ENCODE peak calls at places on chromosomes 12 and 14, in nine cellular contexts. One of them, this sample, is unnamed.

GRCh38 chr14:31897581-31898186 is 179.4 kb upstream of the ARHGAP5 start:
- DNase-seq in hypothalamus: no peak
- DNase-seq in NB4: no peak
- DNase-seq in HEK293T: no peak
- DNase-seq in tibial nerve: no peak
- DNase-seq in stimulated activated CD8-positive, alpha-beta memory T cell treated with anti-CD3 and anti-CD28 coated beads, Interleukin-15, amount 100 ng/mL, for 24 hours: no peak
- DNase-seq in fibroblast of pulmonary artery: peak
- DNase-seq in activated CD4-positive, alpha-beta T cell treated with anti-CD3 and anti-CD28 coated beads, Interleukin-2, amount 50 U/mL, for 1 hour: no peak
- DNase-seq in stimulated activated CD4-positive, alpha-beta T cell treated with anti-CD3 and anti-CD28 coated beads, Interleukin-1b, Interleukin-23, amount 100 ng/mL, for 1 hour: no peak
- DNase-seq in this sample: no peak

GRCh38 chr12:113271853-113272561 is 50.7 kb downstream of the TPCN1 start:
- DNase-seq in fibroblast of pulmonary artery: peak
- DNase-seq in stimulated activated CD4-positive, alpha-beta T cell treated with anti-CD3 and anti-CD28 coated beads, Interleukin-1b, Interleukin-23, amount 100 ng/mL, for 1 hour: no peak
- DNase-seq in hypothalamus: peak
- DNase-seq in activated CD4-positive, alpha-beta T cell treated with anti-CD3 and anti-CD28 coated beads, Interleukin-2, amount 50 U/mL, for 1 hour: no peak
- DNase-seq in HEK293T: no peak
- DNase-seq in NB4: peak
- DNase-seq in tibial nerve: peak
- DNase-seq in stimulated activated CD8-positive, alpha-beta memory T cell treated with anti-CD3 and anti-CD28 coated beads, Interleukin-15, amount 100 ng/mL, for 24 hours: no peak
- DNase-seq in this sample: no peak

GRCh38 chr12:59158066-59158465 is 237.8 kb upstream of the LRIG3 start:
- DNase-seq in stimulated activated CD8-positive, alpha-beta memory T cell treated with anti-CD3 and anti-CD28 coated beads, Interleukin-15, amount 100 ng/mL, for 24 hours: no peak
- DNase-seq in tibial nerve: no peak
- DNase-seq in stimulated activated CD4-positive, alpha-beta T cell treated with anti-CD3 and anti-CD28 coated beads, Interleukin-1b, Interleukin-23, amount 100 ng/mL, for 1 hour: no peak
- DNase-seq in activated CD4-positive, alpha-beta T cell treated with anti-CD3 and anti-CD28 coated beads, Interleukin-2, amount 50 U/mL, for 1 hour: no peak
- DNase-seq in HEK293T: no peak
- DNase-seq in NB4: no peak
- DNase-seq in fibroblast of pulmonary artery: no peak
- DNase-seq in hypothalamus: no peak
- DNase-seq in this sample: no peak

GRCh38 chr14:105601360-105602242 is 75.2 kb downstream of the TMEM121 start:
- DNase-seq in activated CD4-positive, alpha-beta T cell treated with anti-CD3 and anti-CD28 coated beads, Interleukin-2, amount 50 U/mL, for 1 hour: no peak
- DNase-seq in stimulated activated CD4-positive, alpha-beta T cell treated with anti-CD3 and anti-CD28 coated beads, Interleukin-1b, Interleukin-23, amount 100 ng/mL, for 1 hour: no peak
- DNase-seq in HEK293T: no peak
- DNase-seq in hypothalamus: no peak
- DNase-seq in stimulated activated CD8-positive, alpha-beta memory T cell treated with anti-CD3 and anti-CD28 coated beads, Interleukin-15, amount 100 ng/mL, for 24 hours: no peak
- DNase-seq in NB4: no peak
- DNase-seq in tibial nerve: no peak
- DNase-seq in fibroblast of pulmonary artery: no peak
- DNase-seq in this sample: no peak

GRCh38 chr12:46209165-46209564 is 59.7 kb downstream of the SLC38A1 start:
- DNase-seq in activated CD4-positive, alpha-beta T cell treated with anti-CD3 and anti-CD28 coated beads, Interleukin-2, amount 50 U/mL, for 1 hour: no peak
- DNase-seq in stimulated activated CD4-positive, alpha-beta T cell treated with anti-CD3 and anti-CD28 coated beads, Interleukin-1b, Interleukin-23, amount 100 ng/mL, for 1 hour: no peak
- DNase-seq in fibroblast of pulmonary artery: peak
- DNase-seq in NB4: no peak
- DNase-seq in stimulated activated CD8-positive, alpha-beta memory T cell treated with anti-CD3 and anti-CD28 coated beads, Interleukin-15, amount 100 ng/mL, for 24 hours: no peak
- DNase-seq in HEK293T: no peak
- DNase-seq in hypothalamus: no peak
- DNase-seq in tibial nerve: no peak
- DNase-seq in this sample: no peak

GRCh38 chr12:122839907-122840554 is 4.8 kb downstream of the HIP1R start:
- DNase-seq in NB4: no peak
- DNase-seq in stimulated activated CD4-positive, alpha-beta T cell treated with anti-CD3 and anti-CD28 coated beads, Interleukin-1b, Interleukin-23, amount 100 ng/mL, for 1 hour: no peak
- DNase-seq in hypothalamus: peak
- DNase-seq in tibial nerve: no peak
- DNase-seq in fibroblast of pulmonary artery: no peak
- DNase-seq in stimulated activated CD8-positive, alpha-beta memory T cell treated with anti-CD3 and anti-CD28 coated beads, Interleukin-15, amount 100 ng/mL, for 24 hours: no peak
- DNase-seq in activated CD4-positive, alpha-beta T cell treated with anti-CD3 and anti-CD28 coated beads, Interleukin-2, amount 50 U/mL, for 1 hour: no peak
- DNase-seq in HEK293T: no peak
- DNase-seq in this sample: no peak

GRCh38 chr12:124914392-124915248 is at the start of gene UBC:
- DNase-seq in stimulated activated CD8-positive, alpha-beta memory T cell treated with anti-CD3 and anti-CD28 coated beads, Interleukin-15, amount 100 ng/mL, for 24 hours: peak
- DNase-seq in NB4: peak
- DNase-seq in stimulated activated CD4-positive, alpha-beta T cell treated with anti-CD3 and anti-CD28 coated beads, Interleukin-1b, Interleukin-23, amount 100 ng/mL, for 1 hour: peak
- DNase-seq in tibial nerve: peak
- DNase-seq in hypothalamus: no peak
- DNase-seq in fibroblast of pulmonary artery: peak
- DNase-seq in HEK293T: peak
- DNase-seq in activated CD4-positive, alpha-beta T cell treated with anti-CD3 and anti-CD28 coated beads, Interleukin-2, amount 50 U/mL, for 1 hour: peak
- DNase-seq in this sample: peak

GRCh38 chr12:121400332-121401139 is 618 bp downstream of the RNF34 start:
- DNase-seq in tibial nerve: no peak
- DNase-seq in hypothalamus: no peak
- DNase-seq in stimulated activated CD8-positive, alpha-beta memory T cell treated with anti-CD3 and anti-CD28 coated beads, Interleukin-15, amount 100 ng/mL, for 24 hours: peak
- DNase-seq in fibroblast of pulmonary artery: peak
- DNase-seq in stimulated activated CD4-positive, alpha-beta T cell treated with anti-CD3 and anti-CD28 coated beads, Interleukin-1b, Interleukin-23, amount 100 ng/mL, for 1 hour: peak
- DNase-seq in NB4: peak
- DNase-seq in HEK293T: peak
- DNase-seq in activated CD4-positive, alpha-beta T cell treated with anti-CD3 and anti-CD28 coated beads, Interleukin-2, amount 50 U/mL, for 1 hour: peak
- DNase-seq in this sample: peak

GRCh38 chr12:58608711-58609110 is 311.6 kb downstream of the LRIG3 start:
- DNase-seq in NB4: no peak
- DNase-seq in hypothalamus: no peak
- DNase-seq in fibroblast of pulmonary artery: no peak
- DNase-seq in stimulated activated CD4-positive, alpha-beta T cell treated with anti-CD3 and anti-CD28 coated beads, Interleukin-1b, Interleukin-23, amount 100 ng/mL, for 1 hour: no peak
- DNase-seq in activated CD4-positive, alpha-beta T cell treated with anti-CD3 and anti-CD28 coated beads, Interleukin-2, amount 50 U/mL, for 1 hour: no peak
- DNase-seq in stimulated activated CD8-positive, alpha-beta memory T cell treated with anti-CD3 and anti-CD28 coated beads, Interleukin-15, amount 100 ng/mL, for 24 hours: no peak
- DNase-seq in tibial nerve: no peak
- DNase-seq in HEK293T: no peak
- DNase-seq in this sample: no peak

GRCh38 chr12:132941336-132941954 is 14.7 kb downstream of the ZNF605 start:
- DNase-seq in activated CD4-positive, alpha-beta T cell treated with anti-CD3 and anti-CD28 coated beads, Interleukin-2, amount 50 U/mL, for 1 hour: no peak
- DNase-seq in stimulated activated CD8-positive, alpha-beta memory T cell treated with anti-CD3 and anti-CD28 coated beads, Interleukin-15, amount 100 ng/mL, for 24 hours: no peak
- DNase-seq in HEK293T: no peak
- DNase-seq in stimulated activated CD4-positive, alpha-beta T cell treated with anti-CD3 and anti-CD28 coated beads, Interleukin-1b, Interleukin-23, amount 100 ng/mL, for 1 hour: no peak
- DNase-seq in fibroblast of pulmonary artery: no peak
- DNase-seq in hypothalamus: no peak
- DNase-seq in NB4: no peak
- DNase-seq in tibial nerve: no peak
- DNase-seq in this sample: no peak

GRCh38 chr14:63323148-63323547 is 4.4 kb upstream of the GPHB5 start:
- DNase-seq in stimulated activated CD4-positive, alpha-beta T cell treated with anti-CD3 and anti-CD28 coated beads, Interleukin-1b, Interleukin-23, amount 100 ng/mL, for 1 hour: no peak
- DNase-seq in NB4: no peak
- DNase-seq in tibial nerve: no peak
- DNase-seq in HEK293T: no peak
- DNase-seq in fibroblast of pulmonary artery: no peak
- DNase-seq in activated CD4-positive, alpha-beta T cell treated with anti-CD3 and anti-CD28 coated beads, Interleukin-2, amount 50 U/mL, for 1 hour: no peak
- DNase-seq in stimulated activated CD8-positive, alpha-beta memory T cell treated with anti-CD3 and anti-CD28 coated beads, Interleukin-15, amount 100 ng/mL, for 24 hours: no peak
- DNase-seq in hypothalamus: no peak
- DNase-seq in this sample: no peak

GRCh38 chr12:122001379-122002209 is 20.1 kb upstream of the BCL7A start:
- DNase-seq in NB4: no peak
- DNase-seq in stimulated activated CD8-positive, alpha-beta memory T cell treated with anti-CD3 and anti-CD28 coated beads, Interleukin-15, amount 100 ng/mL, for 24 hours: no peak
- DNase-seq in HEK293T: no peak
- DNase-seq in tibial nerve: no peak
- DNase-seq in activated CD4-positive, alpha-beta T cell treated with anti-CD3 and anti-CD28 coated beads, Interleukin-2, amount 50 U/mL, for 1 hour: no peak
- DNase-seq in stimulated activated CD4-positive, alpha-beta T cell treated with anti-CD3 and anti-CD28 coated beads, Interleukin-1b, Interleukin-23, amount 100 ng/mL, for 1 hour: no peak
- DNase-seq in fibroblast of pulmonary artery: no peak
- DNase-seq in hypothalamus: peak
- DNase-seq in this sample: peak

GRCh38 chr14:103657466-103657865 is 28.5 kb downstream of the KLC1 start:
- DNase-seq in hypothalamus: no peak
- DNase-seq in tibial nerve: no peak
- DNase-seq in stimulated activated CD4-positive, alpha-beta T cell treated with anti-CD3 and anti-CD28 coated beads, Interleukin-1b, Interleukin-23, amount 100 ng/mL, for 1 hour: no peak
- DNase-seq in activated CD4-positive, alpha-beta T cell treated with anti-CD3 and anti-CD28 coated beads, Interleukin-2, amount 50 U/mL, for 1 hour: no peak
- DNase-seq in HEK293T: no peak
- DNase-seq in stimulated activated CD8-positive, alpha-beta memory T cell treated with anti-CD3 and anti-CD28 coated beads, Interleukin-15, amount 100 ng/mL, for 24 hours: no peak
- DNase-seq in NB4: peak
- DNase-seq in fibroblast of pulmonary artery: peak
- DNase-seq in this sample: no peak

GRCh38 chr12:106189341-106189740 is 50.6 kb upstream of the NUAK1 start:
- DNase-seq in fibroblast of pulmonary artery: no peak
- DNase-seq in stimulated activated CD4-positive, alpha-beta T cell treated with anti-CD3 and anti-CD28 coated beads, Interleukin-1b, Interleukin-23, amount 100 ng/mL, for 1 hour: no peak
- DNase-seq in hypothalamus: no peak
- DNase-seq in activated CD4-positive, alpha-beta T cell treated with anti-CD3 and anti-CD28 coated beads, Interleukin-2, amount 50 U/mL, for 1 hour: no peak
- DNase-seq in stimulated activated CD8-positive, alpha-beta memory T cell treated with anti-CD3 and anti-CD28 coated beads, Interleukin-15, amount 100 ng/mL, for 24 hours: no peak
- DNase-seq in NB4: no peak
- DNase-seq in tibial nerve: no peak
- DNase-seq in HEK293T: no peak
- DNase-seq in this sample: peak

GRCh38 chr12:67671419-67671818 is 22.9 kb downstream of the DYRK2 start:
- DNase-seq in activated CD4-positive, alpha-beta T cell treated with anti-CD3 and anti-CD28 coated beads, Interleukin-2, amount 50 U/mL, for 1 hour: no peak
- DNase-seq in HEK293T: no peak
- DNase-seq in tibial nerve: no peak
- DNase-seq in NB4: no peak
- DNase-seq in fibroblast of pulmonary artery: peak
- DNase-seq in stimulated activated CD8-positive, alpha-beta memory T cell treated with anti-CD3 and anti-CD28 coated beads, Interleukin-15, amount 100 ng/mL, for 24 hours: no peak
- DNase-seq in stimulated activated CD4-positive, alpha-beta T cell treated with anti-CD3 and anti-CD28 coated beads, Interleukin-1b, Interleukin-23, amount 100 ng/mL, for 1 hour: no peak
- DNase-seq in hypothalamus: no peak
- DNase-seq in this sample: no peak

GRCh38 chr12:87363497-87364084 is 665.6 kb downstream of the C12orf50 start:
- DNase-seq in stimulated activated CD8-positive, alpha-beta memory T cell treated with anti-CD3 and anti-CD28 coated beads, Interleukin-15, amount 100 ng/mL, for 24 hours: no peak
- DNase-seq in hypothalamus: no peak
- DNase-seq in NB4: peak
- DNase-seq in fibroblast of pulmonary artery: no peak
- DNase-seq in stimulated activated CD4-positive, alpha-beta T cell treated with anti-CD3 and anti-CD28 coated beads, Interleukin-1b, Interleukin-23, amount 100 ng/mL, for 1 hour: no peak
- DNase-seq in activated CD4-positive, alpha-beta T cell treated with anti-CD3 and anti-CD28 coated beads, Interleukin-2, amount 50 U/mL, for 1 hour: no peak
- DNase-seq in HEK293T: no peak
- DNase-seq in tibial nerve: no peak
- DNase-seq in this sample: no peak

GRCh38 chr14:63237791-63238190 is 33.5 kb downstream of the RHOJ start:
- DNase-seq in stimulated activated CD4-positive, alpha-beta T cell treated with anti-CD3 and anti-CD28 coated beads, Interleukin-1b, Interleukin-23, amount 100 ng/mL, for 1 hour: no peak
- DNase-seq in hypothalamus: no peak
- DNase-seq in fibroblast of pulmonary artery: no peak
- DNase-seq in stimulated activated CD8-positive, alpha-beta memory T cell treated with anti-CD3 and anti-CD28 coated beads, Interleukin-15, amount 100 ng/mL, for 24 hours: no peak
- DNase-seq in activated CD4-positive, alpha-beta T cell treated with anti-CD3 and anti-CD28 coated beads, Interleukin-2, amount 50 U/mL, for 1 hour: no peak
- DNase-seq in NB4: no peak
- DNase-seq in HEK293T: no peak
- DNase-seq in tibial nerve: no peak
- DNase-seq in this sample: no peak

GRCh38 chr12:88958961-88959360 is 378.7 kb upstream of the KITLG start:
- DNase-seq in NB4: no peak
- DNase-seq in HEK293T: no peak
- DNase-seq in tibial nerve: no peak
- DNase-seq in activated CD4-positive, alpha-beta T cell treated with anti-CD3 and anti-CD28 coated beads, Interleukin-2, amount 50 U/mL, for 1 hour: no peak
- DNase-seq in stimulated activated CD8-positive, alpha-beta memory T cell treated with anti-CD3 and anti-CD28 coated beads, Interleukin-15, amount 100 ng/mL, for 24 hours: no peak
- DNase-seq in fibroblast of pulmonary artery: no peak
- DNase-seq in hypothalamus: no peak
- DNase-seq in stimulated activated CD4-positive, alpha-beta T cell treated with anti-CD3 and anti-CD28 coated beads, Interleukin-1b, Interleukin-23, amount 100 ng/mL, for 1 hour: no peak
- DNase-seq in this sample: no peak

GRCh38 chr12:26195641-26196423 is 459 bp downstream of the SSPN start:
- DNase-seq in tibial nerve: peak
- DNase-seq in stimulated activated CD4-positive, alpha-beta T cell treated with anti-CD3 and anti-CD28 coated beads, Interleukin-1b, Interleukin-23, amount 100 ng/mL, for 1 hour: no peak
- DNase-seq in hypothalamus: peak
- DNase-seq in fibroblast of pulmonary artery: peak
- DNase-seq in activated CD4-positive, alpha-beta T cell treated with anti-CD3 and anti-CD28 coated beads, Interleukin-2, amount 50 U/mL, for 1 hour: no peak
- DNase-seq in NB4: peak
- DNase-seq in stimulated activated CD8-positive, alpha-beta memory T cell treated with anti-CD3 and anti-CD28 coated beads, Interleukin-15, amount 100 ng/mL, for 24 hours: no peak
- DNase-seq in HEK293T: peak
- DNase-seq in this sample: peak

GRCh38 chr12:6734506-6735082 is 10.7 kb downstream of the COPS7A start:
- DNase-seq in tibial nerve: no peak
- DNase-seq in activated CD4-positive, alpha-beta T cell treated with anti-CD3 and anti-CD28 coated beads, Interleukin-2, amount 50 U/mL, for 1 hour: no peak
- DNase-seq in fibroblast of pulmonary artery: no peak
- DNase-seq in HEK293T: no peak
- DNase-seq in NB4: no peak
- DNase-seq in hypothalamus: no peak
- DNase-seq in stimulated activated CD4-positive, alpha-beta T cell treated with anti-CD3 and anti-CD28 coated beads, Interleukin-1b, Interleukin-23, amount 100 ng/mL, for 1 hour: no peak
- DNase-seq in stimulated activated CD8-positive, alpha-beta memory T cell treated with anti-CD3 and anti-CD28 coated beads, Interleukin-15, amount 100 ng/mL, for 24 hours: no peak
- DNase-seq in this sample: no peak

GRCh38 chr14:83463500-83464098 is 1929.9 kb upstream of the SEL1L start:
- DNase-seq in hypothalamus: no peak
- DNase-seq in activated CD4-positive, alpha-beta T cell treated with anti-CD3 and anti-CD28 coated beads, Interleukin-2, amount 50 U/mL, for 1 hour: no peak
- DNase-seq in stimulated activated CD8-positive, alpha-beta memory T cell treated with anti-CD3 and anti-CD28 coated beads, Interleukin-15, amount 100 ng/mL, for 24 hours: no peak
- DNase-seq in fibroblast of pulmonary artery: peak
- DNase-seq in NB4: peak
- DNase-seq in stimulated activated CD4-positive, alpha-beta T cell treated with anti-CD3 and anti-CD28 coated beads, Interleukin-1b, Interleukin-23, amount 100 ng/mL, for 1 hour: no peak
- DNase-seq in tibial nerve: no peak
- DNase-seq in HEK293T: peak
- DNase-seq in this sample: peak

GRCh38 chr12:718756-719138 is 33.6 kb upstream of the WNK1 start:
- DNase-seq in fibroblast of pulmonary artery: no peak
- DNase-seq in activated CD4-positive, alpha-beta T cell treated with anti-CD3 and anti-CD28 coated beads, Interleukin-2, amount 50 U/mL, for 1 hour: no peak
- DNase-seq in HEK293T: no peak
- DNase-seq in NB4: no peak
- DNase-seq in stimulated activated CD8-positive, alpha-beta memory T cell treated with anti-CD3 and anti-CD28 coated beads, Interleukin-15, amount 100 ng/mL, for 24 hours: no peak
- DNase-seq in stimulated activated CD4-positive, alpha-beta T cell treated with anti-CD3 and anti-CD28 coated beads, Interleukin-1b, Interleukin-23, amount 100 ng/mL, for 1 hour: no peak
- DNase-seq in hypothalamus: no peak
- DNase-seq in tibial nerve: no peak
- DNase-seq in this sample: no peak